ENCODE peak calls at places on chromosomes 6 and 20, in five cellular contexts. One of them, this sample, is unnamed.

GRCh38 chr6:41028618-41029486 is 10.2 kb downstream of the UNC5CL start:
- DNase-seq in epithelial cell of esophagus: no peak
- DNase-seq in A673: no peak
- DNase-seq in A549: no peak
- DNase-seq in RWPE1: no peak
- DNase-seq in this sample: peak; percentile 63

GRCh38 chr6:24537082-24537699 is 42.4 kb downstream of the ALDH5A1 start:
- DNase-seq in epithelial cell of esophagus: no peak
- DNase-seq in A673: peak; percentile 21
- DNase-seq in A549: no peak
- DNase-seq in RWPE1: no peak
- DNase-seq in this sample: no peak

GRCh38 chr20:58224974-58225373 is 3.5 kb downstream of the ANKRD60 start:
- DNase-seq in epithelial cell of esophagus: no peak
- DNase-seq in A673: no peak
- DNase-seq in A549: no peak
- DNase-seq in RWPE1: no peak
- DNase-seq in this sample: no peak

GRCh38 chr6:111737065-111737521 is 131.4 kb upstream of the TRAF3IP2 start:
- DNase-seq in epithelial cell of esophagus: peak; percentile 42
- DNase-seq in A673: no peak
- DNase-seq in A549: no peak
- DNase-seq in RWPE1: peak; percentile 26
- DNase-seq in this sample: no peak

GRCh38 chr20:37095108-37095608 is 639 bp downstream of the RBL1 start:
- DNase-seq in epithelial cell of esophagus: no peak
- DNase-seq in A673: no peak
- DNase-seq in A549: no peak
- DNase-seq in RWPE1: peak; percentile 46
- DNase-seq in this sample: peak; percentile 39

GRCh38 chr6:161694995-161695394 is 421.1 kb upstream of the AGPAT4 start:
- DNase-seq in epithelial cell of esophagus: peak; percentile 2
- DNase-seq in A673: peak; percentile 42
- DNase-seq in A549: no peak
- DNase-seq in RWPE1: peak; percentile 5
- DNase-seq in this sample: peak; percentile 17

GRCh38 chr20:31663838-31664695 is 26.4 kb downstream of the COX4I2 start:
- DNase-seq in epithelial cell of esophagus: no peak
- DNase-seq in A673: no peak
- DNase-seq in A549: no peak
- DNase-seq in RWPE1: no peak
- DNase-seq in this sample: no peak

GRCh38 chr6:134175532-134176282 is 123.3 kb upstream of the SLC2A12 start:
- DNase-seq in epithelial cell of esophagus: peak; percentile 71
- DNase-seq in A673: peak; percentile 60
- DNase-seq in A549: peak; percentile 34
- DNase-seq in RWPE1: peak; percentile 42
- DNase-seq in this sample: peak; percentile 54

GRCh38 chr6:16236009-16236501 is 2.3 kb upstream of the GMPR start:
- DNase-seq in epithelial cell of esophagus: no peak
- DNase-seq in A673: no peak
- DNase-seq in A549: no peak
- DNase-seq in RWPE1: no peak
- DNase-seq in this sample: no peak

GRCh38 chr6:22147983-22148797 is 148.6 kb downstream of the PRL start:
- DNase-seq in epithelial cell of esophagus: peak; percentile 68
- DNase-seq in A673: peak; percentile 59
- DNase-seq in A549: no peak
- DNase-seq in RWPE1: peak; percentile 15
- DNase-seq in this sample: no peak

GRCh38 chr6:119284861-119285521 is 64.6 kb downstream of the MAN1A1 start:
- DNase-seq in epithelial cell of esophagus: peak; percentile 22
- DNase-seq in A673: no peak
- DNase-seq in A549: no peak
- DNase-seq in RWPE1: no peak
- DNase-seq in this sample: no peak

GRCh38 chr6:24856954-24857670 is 58.4 kb upstream of the ARMH2 start:
- DNase-seq in epithelial cell of esophagus: no peak
- DNase-seq in A673: no peak
- DNase-seq in A549: no peak
- DNase-seq in RWPE1: no peak
- DNase-seq in this sample: no peak

GRCh38 chr6:144278659-144279314 is 6.3 kb upstream of the UTRN start:
- DNase-seq in epithelial cell of esophagus: peak; percentile 79
- DNase-seq in A673: no peak
- DNase-seq in A549: no peak
- DNase-seq in RWPE1: peak; percentile 50
- DNase-seq in this sample: no peak

GRCh38 chr6:132830236-132830799 is 15.9 kb downstream of the RPS12 start:
- DNase-seq in epithelial cell of esophagus: peak; percentile 41
- DNase-seq in A673: peak; percentile 64
- DNase-seq in A549: no peak
- DNase-seq in RWPE1: no peak
- DNase-seq in this sample: no peak

GRCh38 chr20:62123450-62124118 is 1.3 kb downstream of the LSM14B start:
- DNase-seq in epithelial cell of esophagus: peak; percentile 56
- DNase-seq in A673: peak; percentile 65
- DNase-seq in A549: no peak
- DNase-seq in RWPE1: no peak
- DNase-seq in this sample: no peak

GRCh38 chr6:28606424-28607391 is 81.0 kb downstream of the GPX5 start:
- DNase-seq in epithelial cell of esophagus: peak; percentile 74
- DNase-seq in A673: peak; percentile 95
- DNase-seq in A549: peak; percentile 83
- DNase-seq in RWPE1: peak; percentile 86
- DNase-seq in this sample: peak; percentile 62

GRCh38 chr6:163248051-163248450 is 166.5 kb upstream of the QKI start:
- DNase-seq in epithelial cell of esophagus: no peak
- DNase-seq in A673: no peak
- DNase-seq in A549: no peak
- DNase-seq in RWPE1: no peak
- DNase-seq in this sample: no peak

GRCh38 chr6:132713355-132714134 is at the start of gene VNN1:
- DNase-seq in epithelial cell of esophagus: no peak
- DNase-seq in A673: no peak
- DNase-seq in A549: no peak
- DNase-seq in RWPE1: no peak
- DNase-seq in this sample: no peak

GRCh38 chr6:56909115-56909907 is 45.6 kb upstream of the BEND6 start:
- DNase-seq in epithelial cell of esophagus: peak; percentile 41
- DNase-seq in A673: no peak
- DNase-seq in A549: no peak
- DNase-seq in RWPE1: no peak
- DNase-seq in this sample: no peak

GRCh38 chr20:39516964-39517363 is 554.8 kb downstream of the DHX35 start:
- DNase-seq in epithelial cell of esophagus: no peak
- DNase-seq in A673: no peak
- DNase-seq in A549: no peak
- DNase-seq in RWPE1: no peak
- DNase-seq in this sample: no peak

GRCh38 chr20:23159256-23159922 is 73.3 kb upstream of the CD93 start:
- DNase-seq in epithelial cell of esophagus: no peak
- DNase-seq in A673: peak; percentile 17
- DNase-seq in A549: no peak
- DNase-seq in RWPE1: no peak
- DNase-seq in this sample: no peak

GRCh38 chr6:112007805-112008204 is 46.1 kb upstream of the CCN6 start:
- DNase-seq in epithelial cell of esophagus: no peak
- DNase-seq in A673: no peak
- DNase-seq in A549: no peak
- DNase-seq in RWPE1: no peak
- DNase-seq in this sample: no peak

GRCh38 chr6:115545410-115545986 is 515.2 kb downstream of the FRK start:
- DNase-seq in epithelial cell of esophagus: no peak
- DNase-seq in A673: peak; percentile 28
- DNase-seq in A549: peak; percentile 1
- DNase-seq in RWPE1: no peak
- DNase-seq in this sample: no peak

GRCh38 chr6:163962627-163963117 is 548.2 kb downstream of the QKI start:
- DNase-seq in epithelial cell of esophagus: no peak
- DNase-seq in A673: no peak
- DNase-seq in A549: no peak
- DNase-seq in RWPE1: no peak
- DNase-seq in this sample: no peak

DNA sequence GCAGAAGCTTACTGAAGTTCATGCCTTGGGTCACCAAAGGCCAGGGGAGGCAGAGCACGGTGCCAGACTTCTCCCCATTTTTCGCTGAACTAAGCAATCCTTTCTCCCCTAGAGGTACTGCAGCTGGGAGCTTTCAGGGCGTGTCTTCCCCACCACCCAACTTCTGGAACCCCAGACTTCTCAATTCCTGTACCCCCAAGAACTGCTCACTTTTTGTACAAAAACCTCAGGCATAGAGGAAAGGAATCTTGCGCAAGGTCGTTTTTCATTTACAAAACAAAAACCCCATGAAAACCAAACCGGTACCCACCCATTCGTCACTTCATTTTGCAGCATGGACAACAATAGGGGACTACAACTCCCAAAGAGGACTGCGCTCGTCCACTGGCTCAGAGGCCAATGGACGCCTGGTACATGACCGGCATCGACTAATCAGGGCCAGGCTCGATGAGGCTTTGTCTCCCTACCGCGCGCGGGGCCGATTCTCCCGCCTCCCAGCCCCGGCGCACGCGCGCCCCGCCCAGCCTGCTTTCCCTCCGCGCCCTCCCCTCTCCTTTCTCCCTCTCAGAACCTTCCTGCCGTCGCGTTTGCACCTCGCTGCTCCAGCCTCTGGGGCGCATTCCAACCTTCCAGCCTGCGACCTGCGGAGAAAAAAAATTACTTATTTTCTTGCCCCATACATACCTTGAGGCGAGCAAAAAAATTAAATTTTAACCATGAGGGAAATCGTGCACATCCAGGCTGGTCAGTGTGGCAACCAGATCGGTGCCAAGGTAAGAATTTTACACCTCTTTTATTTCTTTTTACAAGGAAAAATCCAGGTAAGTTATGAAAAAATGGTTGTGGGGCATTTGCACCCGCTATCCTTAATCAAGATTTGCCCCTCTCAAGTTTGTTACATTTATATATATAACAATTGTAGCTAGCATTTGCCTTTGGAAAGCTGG is at the start of gene TUBB:
- DNase-seq in epithelial cell of esophagus: peak; percentile 99
- DNase-seq in A673: peak; percentile 99
- DNase-seq in A549: peak; percentile 78
- DNase-seq in RWPE1: peak; percentile 89
- DNase-seq in this sample: peak; percentile 89
- TF ChIP-seq CTCF in epithelial cell of esophagus: peak; percentile 23
- TF ChIP-seq CTCF in A673: no peak
- TF ChIP-seq CTCF in A549: no peak
- TF ChIP-seq CTCF in RWPE1: no peak
- TF ChIP-seq CTCF in this sample: no peak

GRCh38 chr20:20820104-20820503 is 107.7 kb upstream of the RALGAPA2 start:
- DNase-seq in epithelial cell of esophagus: no peak
- DNase-seq in A673: peak; percentile 68
- DNase-seq in A549: peak; percentile 40
- DNase-seq in RWPE1: no peak
- DNase-seq in this sample: no peak

GRCh38 chr20:20815711-20816455 is 103.4 kb upstream of the RALGAPA2 start:
- DNase-seq in epithelial cell of esophagus: no peak
- DNase-seq in A673: no peak
- DNase-seq in A549: no peak
- DNase-seq in RWPE1: no peak
- DNase-seq in this sample: no peak

GRCh38 chr20:20812141-20812540 is 99.7 kb upstream of the RALGAPA2 start:
- DNase-seq in epithelial cell of esophagus: no peak
- DNase-seq in A673: peak; percentile 94
- DNase-seq in A549: no peak
- DNase-seq in RWPE1: no peak
- DNase-seq in this sample: no peak

GRCh38 chr20:20816969-20817368 is 104.5 kb upstream of the RALGAPA2 start:
- DNase-seq in epithelial cell of esophagus: no peak
- DNase-seq in A673: no peak
- DNase-seq in A549: no peak
- DNase-seq in RWPE1: no peak
- DNase-seq in this sample: no peak

GRCh38 chr20:20814685-20815084 is 102.2 kb upstream of the RALGAPA2 start:
- DNase-seq in epithelial cell of esophagus: peak; percentile 5
- DNase-seq in A673: no peak
- DNase-seq in A549: no peak
- DNase-seq in RWPE1: no peak
- DNase-seq in this sample: no peak
- TF ChIP-seq CTCF in epithelial cell of esophagus: no peak
- TF ChIP-seq CTCF in A673: no peak
- TF ChIP-seq CTCF in A549: no peak
- TF ChIP-seq CTCF in RWPE1: no peak
- TF ChIP-seq CTCF in this sample: no peak

GRCh38 chr6:105300090-105300489 is 102.8 kb downstream of the PREP start:
- DNase-seq in epithelial cell of esophagus: no peak
- DNase-seq in A673: no peak
- DNase-seq in A549: no peak
- DNase-seq in RWPE1: no peak
- DNase-seq in this sample: no peak

GRCh38 chr6:105304366-105304765 is 98.5 kb downstream of the PREP start:
- DNase-seq in epithelial cell of esophagus: no peak
- DNase-seq in A673: no peak
- DNase-seq in A549: no peak
- DNase-seq in RWPE1: no peak
- DNase-seq in this sample: no peak

GRCh38 chr6:105301072-105301503 is 101.8 kb downstream of the PREP start:
- DNase-seq in epithelial cell of esophagus: no peak
- DNase-seq in A673: no peak
- DNase-seq in A549: no peak
- DNase-seq in RWPE1: no peak
- DNase-seq in this sample: no peak

GRCh38 chr6:105301756-105302616 is 100.9 kb downstream of the PREP start:
- DNase-seq in epithelial cell of esophagus: no peak
- DNase-seq in A673: no peak
- DNase-seq in A549: no peak
- DNase-seq in RWPE1: no peak
- DNase-seq in this sample: no peak

DNA sequence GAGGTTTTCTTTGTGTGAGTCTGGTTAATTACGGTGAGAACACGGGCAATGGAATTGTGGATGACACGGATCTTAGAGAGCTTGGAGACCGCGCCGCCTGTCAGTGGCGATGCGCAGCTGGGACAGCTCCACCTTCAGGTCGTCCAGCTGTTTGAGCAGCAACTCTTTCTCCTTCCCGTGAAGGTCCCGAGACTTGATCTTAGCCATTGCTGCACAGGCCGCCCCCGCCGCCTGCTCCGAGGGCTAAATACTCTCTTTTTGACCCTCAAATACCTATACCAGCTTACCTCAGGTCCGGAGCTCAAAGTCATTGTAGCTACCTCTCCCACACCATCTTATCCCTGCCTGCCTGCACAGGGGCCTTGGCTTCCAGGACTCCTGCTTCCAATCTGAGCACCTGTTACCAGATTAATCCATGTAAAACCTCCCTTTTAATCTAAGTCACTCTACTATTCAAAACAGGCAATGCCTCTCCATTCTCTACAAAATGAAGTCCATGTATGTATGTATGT is 100.2 kb downstream of the PREP start:
- DNase-seq in epithelial cell of esophagus: no peak
- DNase-seq in A673: no peak
- DNase-seq in A549: no peak
- DNase-seq in RWPE1: no peak
- DNase-seq in this sample: no peak
- TF ChIP-seq CTCF in epithelial cell of esophagus: no peak
- TF ChIP-seq CTCF in A673: no peak
- TF ChIP-seq CTCF in A549: no peak
- TF ChIP-seq CTCF in RWPE1: no peak
- TF ChIP-seq CTCF in this sample: no peak

GRCh38 chr20:60037120-60037499 is 78.9 kb downstream of the CDH26 start:
- DNase-seq in epithelial cell of esophagus: peak; percentile 15
- DNase-seq in A673: peak; percentile 43
- DNase-seq in A549: peak; percentile 22
- DNase-seq in RWPE1: no peak
- DNase-seq in this sample: no peak
- TF ChIP-seq CTCF in epithelial cell of esophagus: no peak
- TF ChIP-seq CTCF in A673: peak; percentile 25
- TF ChIP-seq CTCF in A549: no peak
- TF ChIP-seq CTCF in RWPE1: no peak
- TF ChIP-seq CTCF in this sample: no peak